ENCODE peak calls at places on chromosomes 6 and 20, in four cellular contexts. H, L, G and X are unnamed samples.

GRCh38 chr6:168803874-168804273 is 362.9 kb downstream of the SMOC2 start:
- DNase-seq in H (no peak), G (no peak), L (no peak), X (no peak)

GRCh38 chr20:53692465-53693067 is 98.9 kb upstream of the ZNF217 start:
- DNase-seq in L (no peak), H (no peak), G (no peak), X (peak)

GRCh38 chr20:56624786-56625681 is 4.1 kb upstream of the TFAP2C start:
- DNase-seq in H (no peak), G (no peak), L (no peak), X (no peak)

GRCh38 chr6:107976267-107976783 is 18.3 kb upstream of the SEC63 start:
- DNase-seq in L (no peak), G (no peak), H (no peak), X (no peak)

GRCh38 chr6:157314705-157315321 is 8.5 kb downstream of the TMEM242 start:
- DNase-seq in H (no peak), G (no peak), L (no peak), X (no peak)

GRCh38 chr20:40519928-40520327 is 169.1 kb downstream of the MAFB start:
- DNase-seq in G (no peak), H (no peak), L (no peak), X (no peak)

GRCh38 chr6:103122766-103123601 is 1729.5 kb downstream of the GRIK2 start:
- DNase-seq in H (no peak), G (no peak), L (peak), X (peak)

GRCh38 chr6:10412948-10413849 is 1.7 kb downstream of the TFAP2A start:
- DNase-seq in H (no peak), L (peak), G (no peak), X (peak)

GRCh38 chr6:27148404-27148795 is 99.1 kb upstream of the PRSS16 start:
- DNase-seq in L (no peak), G (no peak), H (no peak), X (no peak)

GRCh38 chr20:63740070-63740500 is 509 bp downstream of the SLC2A4RG start:
- DNase-seq in L (peak), H (no peak), G (peak), X (no peak)

GRCh38 chr6:42179956-42180335 is 6.8 kb downstream of the GUCA1A start:
- DNase-seq in G (no peak), H (no peak), L (no peak), X (no peak)

GRCh38 chr6:46130665-46131064 is 876 bp downstream of the ENPP4 start:
- DNase-seq in L (no peak), G (no peak), H (no peak), X (no peak)

GRCh38 chr6:52553719-52554118 is 23.1 kb downstream of the TRAM2 start:
- DNase-seq in G (no peak), H (no peak), L (no peak), X (no peak)

GRCh38 chr6:161128230-161128629 is 136.7 kb downstream of the MAP3K4 start:
- DNase-seq in L (no peak), H (no peak), G (no peak), X (no peak)

GRCh38 chr20:34012735-34013134 is 19.0 kb downstream of the RALY start:
- DNase-seq in G (no peak), L (no peak), H (no peak), X (no peak)

GRCh38 chr20:23249541-23249940 is 101.0 kb upstream of the NXT1 start:
- DNase-seq in H (no peak), G (no peak), L (no peak), X (no peak)

GRCh38 chr6:166156942-166157341 is 10.7 kb downstream of the TBXT start:
- DNase-seq in H (no peak), L (no peak), G (no peak), X (no peak)

GRCh38 chr6:40352006-40352405 is 235.2 kb downstream of the LRFN2 start:
- DNase-seq in H (no peak), G (no peak), L (no peak), X (no peak)

GRCh38 chr6:45420083-45420908 is 42.6 kb upstream of the SUPT3H start:
- DNase-seq in G (no peak), H (no peak), L (no peak), X (peak)

GRCh38 chr6:111087106-111087835 is at the start of gene SLC16A10:
- DNase-seq in H (no peak), L (peak), G (peak), X (peak)

GRCh38 chr6:98498359-98498758 is 336.0 kb upstream of the POU3F2 start:
- DNase-seq in H (no peak), L (no peak), G (no peak), X (no peak)

GRCh38 chr6:166751051-166751595 is 124.1 kb upstream of the RPS6KA2 start:
- DNase-seq in L (no peak), G (no peak), H (no peak), X (no peak)

GRCh38 chr6:128516514-128516898 is 3.9 kb downstream of the PTPRK start:
- DNase-seq in H (no peak), L (no peak), G (no peak), X (no peak)

GRCh38 chr6:161455848-161456247 is 182.0 kb upstream of the AGPAT4 start:
- DNase-seq in L (no peak), G (no peak), H (no peak), X (no peak)

GRCh38 chr6:43436577-43437282 is 9.4 kb downstream of the ABCC10 start:
- DNase-seq in L (peak), G (no peak), H (no peak), X (peak)

GRCh38 chr6:115982453-115982852 is 78.2 kb downstream of the FRK start:
- DNase-seq in H (no peak), G (no peak), L (no peak), X (no peak)

GRCh38 chr20:35253010-35253409 is 24.9 kb downstream of the MMP24OS start:
- DNase-seq in H (no peak), L (no peak), G (no peak), X (no peak)

GRCh38 chr20:37276494-37277252 is 12.8 kb upstream of the MANBAL start:
- DNase-seq in G (no peak), L (peak), H (no peak), X (peak)

GRCh38 chr6:56953597-56954388 is 1.1 kb upstream of the BEND6 start:
- DNase-seq in L (no peak), G (no peak), H (no peak), X (no peak)

GRCh38 chr6:70314240-70314639 is 11.4 kb upstream of the COL9A1 start:
- DNase-seq in L (peak), G (no peak), H (no peak), X (no peak)

GRCh38 chr6:53795702-53796450 is 1.1 kb downstream of the LRRC1 start:
- DNase-seq in L (peak), H (no peak), G (no peak), X (peak)

GRCh38 chr6:138430361-138431145 is 26.5 kb downstream of the HEBP2 start:
- DNase-seq in G (no peak), H (no peak), L (no peak), X (no peak)

GRCh38 chr6:37083243-37084138 is 78.0 kb downstream of the FGD2 start:
- DNase-seq in G (peak), L (peak), H (no peak), X (peak)